ENCODE peak calls at places on chromosomes 7 and 10, in ten cellular contexts. Y is IMR-90, A is BE2C, O is AG04449, H is fibroblast of pulmonary artery, L is endodermal cell, B is transverse colon, P is lower leg skin, I is fibroblast of mammary gland, M is ovary. U is an unnamed sample.

GRCh38 chr7:76257973-76258372 is 44.5 kb upstream of the HSPB1 start:
- DNase-seq in Y (no peak), A (peak; percentile 57), O (no peak), H (no peak), L (peak; percentile 69), B (no peak), P (no peak), I (no peak), M (no peak), U (no peak)

GRCh38 chr7:26147030-26147429 is 5.0 kb upstream of the NFE2L3 start:
- DNase-seq in Y (no peak), A (no peak), O (no peak), H (no peak), L (no peak), B (no peak), P (peak; percentile 42), I (no peak), M (no peak), U (no peak)

GRCh38 chr10:75956624-75957023 is 525.2 kb downstream of the LRMDA start:
- DNase-seq in Y (peak; percentile 1), A (peak; percentile 9), O (no peak), H (no peak), L (no peak), B (no peak), P (no peak), I (peak; percentile 38), M (no peak), U (no peak)

GRCh38 chr10:122207135-122207534 is 64.0 kb upstream of the BTBD16 start:
- DNase-seq in Y (no peak), A (no peak), O (no peak), H (no peak), L (no peak), B (no peak), P (no peak), I (no peak), M (no peak), U (no peak)

GRCh38 chr10:102642553-102643345 is 1.5 kb upstream of the TRIM8 start:
- DNase-seq in Y (peak; percentile 56), A (peak; percentile 38), O (no peak), H (peak; percentile 81), L (peak; percentile 81), B (peak; percentile 70), P (peak; percentile 95), I (peak; percentile 62), M (peak; percentile 79), U (no peak)

GRCh38 chr7:427506-428103 is 92.0 kb downstream of the PDGFA start:
- DNase-seq in Y (no peak), A (no peak), O (no peak), H (no peak), L (no peak), B (no peak), P (no peak), I (no peak), M (no peak), U (no peak)

GRCh38 chr7:84372155-84372621 is 177.6 kb upstream of the SEMA3A start:
- DNase-seq in Y (peak; percentile 98), A (no peak), O (peak; percentile 92), H (peak; percentile 86), L (no peak), B (no peak), P (no peak), I (peak; percentile 97), M (no peak), U (peak; percentile 85)

GRCh38 chr7:50047716-50048115 is 45.3 kb downstream of the ZPBP start:
- DNase-seq in Y (no peak), A (no peak), O (no peak), H (no peak), L (no peak), B (no peak), P (no peak), I (no peak), M (no peak), U (no peak)

GRCh38 chr7:114789942-114790341 is 132.0 kb upstream of the MDFIC start:
- DNase-seq in Y (peak; percentile 87), A (no peak), O (peak; percentile 49), H (peak; percentile 77), L (no peak), B (no peak), P (no peak), I (peak; percentile 94), M (no peak), U (peak; percentile 12)

GRCh38 chr10:124636271-124636993 is 107.7 kb downstream of the FAM53B start:
- DNase-seq in Y (no peak), A (no peak), O (no peak), H (no peak), L (no peak), B (no peak), P (no peak), I (no peak), M (no peak), U (no peak)

GRCh38 chr10:71589617-71590551 is 129.7 kb downstream of the C10orf105 start:
- DNase-seq in Y (no peak), A (no peak), O (no peak), H (no peak), L (no peak), B (no peak), P (no peak), I (no peak), M (no peak), U (no peak)

GRCh38 chr7:74454948-74455804 is 1.5 kb downstream of the GTF2IRD1 start:
- DNase-seq in Y (no peak), A (no peak), O (no peak), H (no peak), L (peak; percentile 69), B (peak; percentile 68), P (no peak), I (no peak), M (peak; percentile 63), U (no peak)

GRCh38 chr10:5888352-5888751 is 1.3 kb downstream of the ANKRD16 start:
- DNase-seq in Y (peak; percentile 56), A (no peak), O (no peak), H (peak; percentile 53), L (no peak), B (no peak), P (peak; percentile 14), I (peak; percentile 58), M (no peak), U (no peak)

GRCh38 chr7:27235387-27236052 is 7.1 kb upstream of the EVX1 start:
- DNase-seq in Y (no peak), A (peak; percentile 83), O (no peak), H (peak; percentile 21), L (peak; percentile 92), B (peak; percentile 77), P (peak; percentile 87), I (peak; percentile 28), M (peak; percentile 58), U (no peak)
- H3K4me3 ChIP-seq in Y (peak overlapping the region; percentile 34), A (peak overlapping the region; percentile 55), O (peak overlapping the region; percentile 49), H (peak overlapping the region; percentile 47), L (peak overlapping the region; percentile 77), B (peak overlapping the region; percentile 42), P (no peak overlapping the region), I (peak overlapping the region; percentile 50), M (peak overlapping the region; percentile 35), U (peak overlapping the region; percentile 19)

DNA sequence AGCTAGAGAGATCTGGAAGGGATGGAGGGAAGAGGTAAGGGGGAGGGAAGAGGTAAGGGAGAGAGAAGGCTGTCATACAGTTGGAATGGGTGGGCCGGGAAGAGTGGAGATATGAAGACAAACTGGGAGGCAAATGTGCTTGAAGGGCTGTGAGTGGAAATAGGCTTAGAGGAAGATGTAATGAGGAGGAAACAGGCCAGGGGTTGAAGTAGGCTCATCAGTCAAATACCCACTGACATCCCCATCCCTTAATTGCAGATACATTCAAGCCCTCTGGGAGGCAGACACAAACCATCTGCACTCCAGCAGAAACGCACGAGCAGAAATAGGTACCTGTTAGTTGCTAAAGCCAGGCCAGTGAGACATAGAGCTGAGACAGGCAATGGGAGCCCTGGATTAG is 2.1 kb downstream of the SYNPO2L start:
- DNase-seq in Y (peak; percentile 60), A (no peak), O (no peak), H (peak; percentile 50), L (peak; percentile 56), B (no peak), P (no peak), I (peak; percentile 33), M (no peak), U (no peak)
- H3K4me3 ChIP-seq in Y (no peak overlapping the region), A (no peak overlapping the region), O (no peak overlapping the region), H (no peak overlapping the region), L (no peak overlapping the region), B (no peak overlapping the region), P (no peak overlapping the region), I (no peak overlapping the region), M (no peak overlapping the region), U (no peak overlapping the region)

GRCh38 chr10:74189999-74190421 is 39.0 kb downstream of the ADK start:
- DNase-seq in Y (peak; percentile 93), A (no peak), O (peak; percentile 91), H (peak; percentile 75), L (no peak), B (peak; percentile 21), P (no peak), I (peak; percentile 95), M (no peak), U (peak; percentile 69)
- H3K4me3 ChIP-seq in Y (peak overlapping the region; percentile 28), A (no peak overlapping the region), O (peak overlapping the region; percentile 35), H (peak overlapping the region; percentile 32), L (no peak overlapping the region), B (no peak overlapping the region), P (no peak overlapping the region), I (peak overlapping the region; percentile 8), M (no peak overlapping the region), U (no peak overlapping the region)

GRCh38 chr10:73494213-73494612 is 1.6 kb downstream of the PPP3CB start:
- DNase-seq in Y (no peak), A (no peak), O (no peak), H (no peak), L (no peak), B (no peak), P (no peak), I (no peak), M (no peak), U (no peak)
- H3K4me3 ChIP-seq in Y (peak overlapping the region; percentile 4), A (no peak overlapping the region), O (peak overlapping the region; percentile 87), H (peak overlapping the region; percentile 91), L (peak overlapping the region; percentile 96), B (no peak overlapping the region), P (no peak overlapping the region), I (peak overlapping the region; percentile 84), M (peak overlapping the region; percentile 56), U (no peak overlapping the region)

GRCh38 chr7:140671966-140672365 is 779 bp upstream of the ADCK2 start:
- DNase-seq in Y (no peak), A (no peak), O (no peak), H (no peak), L (no peak), B (no peak), P (no peak), I (no peak), M (peak; percentile 47), U (no peak)
- H3K4me3 ChIP-seq in Y (no peak overlapping the region), A (no peak overlapping the region), O (no peak overlapping the region), H (no peak overlapping the region), L (peak overlapping the region; percentile 65), B (no peak overlapping the region), P (no peak overlapping the region), I (no peak overlapping the region), M (no peak overlapping the region), U (no peak overlapping the region)

DNA sequence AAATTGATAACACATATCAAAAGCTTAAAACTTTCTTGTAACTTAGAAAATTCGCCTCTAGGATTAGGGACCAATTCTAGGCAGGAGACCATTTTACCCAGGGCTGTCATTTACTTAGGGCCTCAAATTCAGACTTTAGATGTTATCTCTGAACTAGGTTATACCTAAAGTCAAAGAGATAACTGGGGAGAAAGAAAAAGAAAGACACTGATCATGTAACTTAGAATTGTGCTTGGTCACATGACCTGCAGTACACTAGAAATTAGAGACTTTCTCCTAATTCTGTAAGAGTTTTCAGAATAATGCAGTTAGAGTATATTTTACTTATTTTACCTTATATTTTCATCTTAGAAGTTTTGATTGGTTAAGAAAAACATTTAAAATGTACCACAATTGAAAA is 16.7 kb downstream of the ASB4 start:
- DNase-seq in Y (no peak), A (no peak), O (no peak), H (no peak), L (no peak), B (no peak), P (no peak), I (no peak), M (no peak), U (no peak)
- H3K4me3 ChIP-seq in Y (no peak overlapping the region), A (no peak overlapping the region), O (no peak overlapping the region), H (no peak overlapping the region), L (no peak overlapping the region), B (no peak overlapping the region), P (no peak overlapping the region), I (no peak overlapping the region), M (no peak overlapping the region), U (no peak overlapping the region)